ENCODE peak calls at places on chromosomes 2 and 18, in six cellular contexts. Y is ELF-1, V is HuH-7, Z is progenitor cell of endocrine pancreas, X is T-helper 1 cell, A is GM04503. F is an unnamed sample.

GRCh38 chr18:79947881-79948610 is 3.4 kb downstream of the SLC66A2 start:
- DNase-seq in Y (no peak), V (no peak), Z (no peak), X (no peak), A (no peak), F (no peak)

GRCh38 chr18:76486600-76486999 is 8.4 kb downstream of the ZNF516 start:
- DNase-seq in Y (no peak), V (no peak), Z (no peak), X (no peak), A (no peak), F (no peak)

GRCh38 chr2:37020887-37021796 is 54.8 kb upstream of the STRN start:
- DNase-seq in Y (no peak), V (no peak), Z (no peak), X (no peak), A (peak; percentile 9), F (no peak)

GRCh38 chr2:214076527-214076926 is 334.3 kb upstream of the VWC2L start:
- DNase-seq in Y (no peak), V (no peak), Z (no peak), X (no peak), A (peak; percentile 8), F (no peak)

GRCh38 chr2:28359222-28360065 is 33.2 kb upstream of the FOSL2 start:
- DNase-seq in Y (no peak), V (no peak), Z (no peak), X (peak; percentile 76), A (no peak), F (no peak)

GRCh38 chr2:168835961-168836360 is 33.5 kb downstream of the NOSTRIN start:
- DNase-seq in Y (no peak), V (no peak), Z (no peak), X (no peak), A (no peak), F (no peak)

GRCh38 chr2:224162122-224162521 is 123.0 kb upstream of the SERPINE2 start:
- DNase-seq in Y (no peak), V (no peak), Z (no peak), X (no peak), A (no peak), F (no peak)

GRCh38 chr2:44969936-44970335 is 28.4 kb downstream of the SIX3 start:
- DNase-seq in Y (no peak), V (no peak), Z (no peak), X (no peak), A (no peak), F (no peak)

GRCh38 chr2:132662742-132663141 is 7.3 kb downstream of the LYPD1 start:
- DNase-seq in Y (no peak), V (no peak), Z (no peak), X (no peak), A (no peak), F (no peak)

GRCh38 chr2:230230087-230230486 is 4.6 kb downstream of the SP140 start:
- DNase-seq in Y (peak; percentile 29), V (no peak), Z (no peak), X (no peak), A (no peak), F (no peak)

GRCh38 chr2:105769504-105769903 is 24.8 kb downstream of the NCK2 start:
- DNase-seq in Y (peak; percentile 44), V (no peak), Z (no peak), X (no peak), A (no peak), F (no peak)

GRCh38 chr2:100813527-100813926 is 6.4 kb upstream of the NPAS2 start:
- DNase-seq in Y (no peak), V (no peak), Z (no peak), X (no peak), A (no peak), F (no peak)

GRCh38 chr2:27431395-27431794 is 3.0 kb downstream of the NRBP1 start:
- DNase-seq in Y (peak; percentile 8), V (no peak), Z (no peak), X (no peak), A (no peak), F (no peak)

GRCh38 chr2:134118279-134119116 is 135.4 kb upstream of the MGAT5 start:
- DNase-seq in Y (peak; percentile 71), V (peak; percentile 89), Z (peak; percentile 45), X (peak; percentile 78), A (peak; percentile 92), F (peak; percentile 91)

GRCh38 chr2:180924078-180924477 is 56.3 kb upstream of the UBE2E3 start:
- DNase-seq in Y (no peak), V (no peak), Z (no peak), X (no peak), A (no peak), F (no peak)

GRCh38 chr2:128538401-128538800 is 219.7 kb upstream of the HS6ST1 start:
- DNase-seq in Y (no peak), V (no peak), Z (no peak), X (no peak), A (no peak), F (no peak)

GRCh38 chr2:24881623-24882022 is 38.4 kb downstream of the ADCY3 start:
- DNase-seq in Y (peak; percentile 39), V (no peak), Z (no peak), X (no peak), A (no peak), F (no peak)

GRCh38 chr2:18855027-18855426 is 265.7 kb upstream of the NT5C1B start:
- DNase-seq in Y (no peak), V (peak; percentile 22), Z (no peak), X (no peak), A (no peak), F (no peak)

GRCh38 chr2:233079953-233080835 is 20.1 kb downstream of the INPP5D start:
- DNase-seq in Y (no peak), V (no peak), Z (no peak), X (no peak), A (no peak), F (no peak)

GRCh38 chr2:53877112-53877511 is 17.3 kb upstream of the GPR75 start:
- DNase-seq in Y (no peak), V (no peak), Z (no peak), X (no peak), A (no peak), F (no peak)

GRCh38 chr2:17615728-17616351 is 75.3 kb downstream of the VSNL1 start:
- DNase-seq in Y (no peak), V (no peak), Z (no peak), X (no peak), A (no peak), F (no peak)